ENCODE peak calls at places on chromosomes 12 and 14, in six cellular contexts. One of them, this sample, is unnamed.

GRCh38 chr12:105677672-105678071 is 347.2 kb downstream of the C12orf75 start:
- DNase-seq in stimulated activated CD8-positive, alpha-beta memory T cell treated with anti-CD3 and anti-CD28 coated beads, Interleukin-15, amount 100 ng/mL, for 48 hours: no peak
- DNase-seq in endodermal cell: peak
- DNase-seq in CD4-positive, alpha-beta memory T cell: no peak
- DNase-seq in glomerular endothelial cell: no peak
- DNase-seq in cerebellum: no peak
- DNase-seq in this sample: no peak

GRCh38 chr14:54713364-54713763 is 146.4 kb downstream of the SAMD4A start:
- DNase-seq in stimulated activated CD8-positive, alpha-beta memory T cell treated with anti-CD3 and anti-CD28 coated beads, Interleukin-15, amount 100 ng/mL, for 48 hours: no peak
- DNase-seq in endodermal cell: no peak
- DNase-seq in CD4-positive, alpha-beta memory T cell: no peak
- DNase-seq in glomerular endothelial cell: no peak
- DNase-seq in cerebellum: no peak
- DNase-seq in this sample: no peak

GRCh38 chr14:68495101-68495637 is 297.7 kb downstream of the ZFP36L1 start:
- DNase-seq in stimulated activated CD8-positive, alpha-beta memory T cell treated with anti-CD3 and anti-CD28 coated beads, Interleukin-15, amount 100 ng/mL, for 48 hours: no peak
- DNase-seq in endodermal cell: no peak
- DNase-seq in CD4-positive, alpha-beta memory T cell: no peak
- DNase-seq in glomerular endothelial cell: no peak
- DNase-seq in cerebellum: no peak
- DNase-seq in this sample: no peak

GRCh38 chr12:44317651-44318126 is 481.8 kb downstream of the TMEM117 start:
- DNase-seq in stimulated activated CD8-positive, alpha-beta memory T cell treated with anti-CD3 and anti-CD28 coated beads, Interleukin-15, amount 100 ng/mL, for 48 hours: no peak
- DNase-seq in endodermal cell: peak
- DNase-seq in CD4-positive, alpha-beta memory T cell: no peak
- DNase-seq in glomerular endothelial cell: no peak
- DNase-seq in cerebellum: peak
- DNase-seq in this sample: no peak

GRCh38 chr12:27009926-27010325 is 4.3 kb downstream of the TM7SF3 start:
- DNase-seq in stimulated activated CD8-positive, alpha-beta memory T cell treated with anti-CD3 and anti-CD28 coated beads, Interleukin-15, amount 100 ng/mL, for 48 hours: no peak
- DNase-seq in endodermal cell: no peak
- DNase-seq in CD4-positive, alpha-beta memory T cell: no peak
- DNase-seq in glomerular endothelial cell: no peak
- DNase-seq in cerebellum: no peak
- DNase-seq in this sample: no peak

GRCh38 chr12:101697197-101697929 is at the start of gene CHPT1:
- DNase-seq in stimulated activated CD8-positive, alpha-beta memory T cell treated with anti-CD3 and anti-CD28 coated beads, Interleukin-15, amount 100 ng/mL, for 48 hours: peak
- DNase-seq in endodermal cell: peak
- DNase-seq in CD4-positive, alpha-beta memory T cell: peak
- DNase-seq in glomerular endothelial cell: no peak
- DNase-seq in cerebellum: peak
- DNase-seq in this sample: peak

GRCh38 chr12:31324116-31324844 is 1.7 kb downstream of the SINHCAF start:
- DNase-seq in stimulated activated CD8-positive, alpha-beta memory T cell treated with anti-CD3 and anti-CD28 coated beads, Interleukin-15, amount 100 ng/mL, for 48 hours: peak
- DNase-seq in endodermal cell: peak
- DNase-seq in CD4-positive, alpha-beta memory T cell: peak
- DNase-seq in glomerular endothelial cell: no peak
- DNase-seq in cerebellum: peak
- DNase-seq in this sample: peak

GRCh38 chr14:55139152-55139551 is 10.1 kb downstream of the LGALS3 start:
- DNase-seq in stimulated activated CD8-positive, alpha-beta memory T cell treated with anti-CD3 and anti-CD28 coated beads, Interleukin-15, amount 100 ng/mL, for 48 hours: no peak
- DNase-seq in endodermal cell: no peak
- DNase-seq in CD4-positive, alpha-beta memory T cell: no peak
- DNase-seq in glomerular endothelial cell: no peak
- DNase-seq in cerebellum: no peak
- DNase-seq in this sample: no peak

GRCh38 chr12:47651368-47652254 is 54.2 kb downstream of the RPAP3 start:
- DNase-seq in stimulated activated CD8-positive, alpha-beta memory T cell treated with anti-CD3 and anti-CD28 coated beads, Interleukin-15, amount 100 ng/mL, for 48 hours: peak
- DNase-seq in endodermal cell: peak
- DNase-seq in CD4-positive, alpha-beta memory T cell: peak
- DNase-seq in glomerular endothelial cell: no peak
- DNase-seq in cerebellum: peak
- DNase-seq in this sample: peak

GRCh38 chr14:31854508-31855075 is 222.5 kb upstream of the ARHGAP5 start:
- DNase-seq in stimulated activated CD8-positive, alpha-beta memory T cell treated with anti-CD3 and anti-CD28 coated beads, Interleukin-15, amount 100 ng/mL, for 48 hours: no peak
- DNase-seq in endodermal cell: no peak
- DNase-seq in CD4-positive, alpha-beta memory T cell: no peak
- DNase-seq in glomerular endothelial cell: no peak
- DNase-seq in cerebellum: no peak
- DNase-seq in this sample: no peak

GRCh38 chr12:18461738-18462137 is 200.4 kb downstream of the PIK3C2G start:
- DNase-seq in stimulated activated CD8-positive, alpha-beta memory T cell treated with anti-CD3 and anti-CD28 coated beads, Interleukin-15, amount 100 ng/mL, for 48 hours: no peak
- DNase-seq in endodermal cell: no peak
- DNase-seq in CD4-positive, alpha-beta memory T cell: no peak
- DNase-seq in glomerular endothelial cell: no peak
- DNase-seq in cerebellum: no peak
- DNase-seq in this sample: no peak

GRCh38 chr12:1587927-1588573 is 6.3 kb downstream of the FBXL14 start:
- DNase-seq in stimulated activated CD8-positive, alpha-beta memory T cell treated with anti-CD3 and anti-CD28 coated beads, Interleukin-15, amount 100 ng/mL, for 48 hours: no peak
- DNase-seq in endodermal cell: no peak
- DNase-seq in CD4-positive, alpha-beta memory T cell: no peak
- DNase-seq in glomerular endothelial cell: no peak
- DNase-seq in cerebellum: no peak
- DNase-seq in this sample: no peak

GRCh38 chr12:94285954-94286579 is 137.7 kb downstream of the PLXNC1 start:
- DNase-seq in stimulated activated CD8-positive, alpha-beta memory T cell treated with anti-CD3 and anti-CD28 coated beads, Interleukin-15, amount 100 ng/mL, for 48 hours: no peak
- DNase-seq in endodermal cell: no peak
- DNase-seq in CD4-positive, alpha-beta memory T cell: no peak
- DNase-seq in glomerular endothelial cell: no peak
- DNase-seq in cerebellum: no peak
- DNase-seq in this sample: no peak

GRCh38 chr12:117063162-117063911 is 35.9 kb downstream of the TESC start:
- DNase-seq in stimulated activated CD8-positive, alpha-beta memory T cell treated with anti-CD3 and anti-CD28 coated beads, Interleukin-15, amount 100 ng/mL, for 48 hours: no peak
- DNase-seq in endodermal cell: no peak
- DNase-seq in CD4-positive, alpha-beta memory T cell: peak
- DNase-seq in glomerular endothelial cell: no peak
- DNase-seq in cerebellum: no peak
- DNase-seq in this sample: no peak

GRCh38 chr12:76236640-76237039 is 111.6 kb downstream of the BBS10 start:
- DNase-seq in stimulated activated CD8-positive, alpha-beta memory T cell treated with anti-CD3 and anti-CD28 coated beads, Interleukin-15, amount 100 ng/mL, for 48 hours: no peak
- DNase-seq in endodermal cell: peak
- DNase-seq in CD4-positive, alpha-beta memory T cell: no peak
- DNase-seq in glomerular endothelial cell: no peak
- DNase-seq in cerebellum: no peak
- DNase-seq in this sample: no peak

GRCh38 chr14:87992349-87992719 is 648 bp downstream of the GALC start:
- DNase-seq in stimulated activated CD8-positive, alpha-beta memory T cell treated with anti-CD3 and anti-CD28 coated beads, Interleukin-15, amount 100 ng/mL, for 48 hours: no peak
- DNase-seq in endodermal cell: no peak
- DNase-seq in CD4-positive, alpha-beta memory T cell: no peak
- DNase-seq in glomerular endothelial cell: no peak
- DNase-seq in cerebellum: no peak
- DNase-seq in this sample: no peak

GRCh38 chr14:73744175-73744867 is 30.1 kb upstream of the PNMA1 start:
- DNase-seq in stimulated activated CD8-positive, alpha-beta memory T cell treated with anti-CD3 and anti-CD28 coated beads, Interleukin-15, amount 100 ng/mL, for 48 hours: no peak
- DNase-seq in endodermal cell: no peak
- DNase-seq in CD4-positive, alpha-beta memory T cell: no peak
- DNase-seq in glomerular endothelial cell: no peak
- DNase-seq in cerebellum: no peak
- DNase-seq in this sample: no peak

GRCh38 chr12:124727244-124727673 is 136.4 kb downstream of the SCARB1 start:
- DNase-seq in stimulated activated CD8-positive, alpha-beta memory T cell treated with anti-CD3 and anti-CD28 coated beads, Interleukin-15, amount 100 ng/mL, for 48 hours: no peak
- DNase-seq in endodermal cell: no peak
- DNase-seq in CD4-positive, alpha-beta memory T cell: no peak
- DNase-seq in glomerular endothelial cell: no peak
- DNase-seq in cerebellum: no peak
- DNase-seq in this sample: peak

GRCh38 chr12:72057330-72057911 is 118.8 kb downstream of the TPH2 start:
- DNase-seq in stimulated activated CD8-positive, alpha-beta memory T cell treated with anti-CD3 and anti-CD28 coated beads, Interleukin-15, amount 100 ng/mL, for 48 hours: no peak
- DNase-seq in endodermal cell: no peak
- DNase-seq in CD4-positive, alpha-beta memory T cell: no peak
- DNase-seq in glomerular endothelial cell: no peak
- DNase-seq in cerebellum: no peak
- DNase-seq in this sample: no peak

GRCh38 chr14:52076334-52076733 is 7.5 kb upstream of the NID2 start:
- DNase-seq in stimulated activated CD8-positive, alpha-beta memory T cell treated with anti-CD3 and anti-CD28 coated beads, Interleukin-15, amount 100 ng/mL, for 48 hours: no peak
- DNase-seq in endodermal cell: no peak
- DNase-seq in CD4-positive, alpha-beta memory T cell: no peak
- DNase-seq in glomerular endothelial cell: no peak
- DNase-seq in cerebellum: no peak
- DNase-seq in this sample: peak

GRCh38 chr12:26327975-26328635 is 132.7 kb downstream of the SSPN start:
- DNase-seq in stimulated activated CD8-positive, alpha-beta memory T cell treated with anti-CD3 and anti-CD28 coated beads, Interleukin-15, amount 100 ng/mL, for 48 hours: no peak
- DNase-seq in endodermal cell: no peak
- DNase-seq in CD4-positive, alpha-beta memory T cell: no peak
- DNase-seq in glomerular endothelial cell: no peak
- DNase-seq in cerebellum: no peak
- DNase-seq in this sample: no peak

GRCh38 chr14:88999137-88999536 is 174.7 kb downstream of the TTC8 start:
- DNase-seq in stimulated activated CD8-positive, alpha-beta memory T cell treated with anti-CD3 and anti-CD28 coated beads, Interleukin-15, amount 100 ng/mL, for 48 hours: no peak
- DNase-seq in endodermal cell: no peak
- DNase-seq in CD4-positive, alpha-beta memory T cell: no peak
- DNase-seq in glomerular endothelial cell: no peak
- DNase-seq in cerebellum: no peak
- DNase-seq in this sample: no peak

GRCh38 chr12:69686731-69687130 is 12.4 kb downstream of the BEST3 start:
- DNase-seq in stimulated activated CD8-positive, alpha-beta memory T cell treated with anti-CD3 and anti-CD28 coated beads, Interleukin-15, amount 100 ng/mL, for 48 hours: no peak
- DNase-seq in endodermal cell: no peak
- DNase-seq in CD4-positive, alpha-beta memory T cell: no peak
- DNase-seq in glomerular endothelial cell: no peak
- DNase-seq in cerebellum: no peak
- DNase-seq in this sample: no peak

GRCh38 chr14:29587046-29587445 is 340.6 kb downstream of the PRKD1 start:
- DNase-seq in stimulated activated CD8-positive, alpha-beta memory T cell treated with anti-CD3 and anti-CD28 coated beads, Interleukin-15, amount 100 ng/mL, for 48 hours: no peak
- DNase-seq in endodermal cell: no peak
- DNase-seq in CD4-positive, alpha-beta memory T cell: no peak
- DNase-seq in glomerular endothelial cell: no peak
- DNase-seq in cerebellum: no peak
- DNase-seq in this sample: no peak

GRCh38 chr14:59107819-59108218 is 80.6 kb upstream of the DAAM1 start:
- DNase-seq in stimulated activated CD8-positive, alpha-beta memory T cell treated with anti-CD3 and anti-CD28 coated beads, Interleukin-15, amount 100 ng/mL, for 48 hours: no peak
- DNase-seq in endodermal cell: no peak
- DNase-seq in CD4-positive, alpha-beta memory T cell: no peak
- DNase-seq in glomerular endothelial cell: no peak
- DNase-seq in cerebellum: no peak
- DNase-seq in this sample: no peak

GRCh38 chr12:112124918-112125249 is 476 bp upstream of the TRAFD1 start:
- DNase-seq in stimulated activated CD8-positive, alpha-beta memory T cell treated with anti-CD3 and anti-CD28 coated beads, Interleukin-15, amount 100 ng/mL, for 48 hours: no peak
- DNase-seq in endodermal cell: no peak
- DNase-seq in CD4-positive, alpha-beta memory T cell: no peak
- DNase-seq in glomerular endothelial cell: no peak
- DNase-seq in cerebellum: no peak
- DNase-seq in this sample: no peak

GRCh38 chr12:92863255-92863654 is 65.8 kb downstream of the EEA1 start:
- DNase-seq in stimulated activated CD8-positive, alpha-beta memory T cell treated with anti-CD3 and anti-CD28 coated beads, Interleukin-15, amount 100 ng/mL, for 48 hours: no peak
- DNase-seq in endodermal cell: no peak
- DNase-seq in CD4-positive, alpha-beta memory T cell: no peak
- DNase-seq in glomerular endothelial cell: no peak
- DNase-seq in cerebellum: no peak
- DNase-seq in this sample: no peak